ENCODE peak calls at places on chromosomes 6 and 20, in nine cellular contexts. One of them, this sample, is unnamed.

GRCh38 chr20:5509803-5510202 is 193.0 kb upstream of the PROKR2 start:
- DNase-seq in Caco-2: no peak
- DNase-seq in GM06990: no peak
- DNase-seq in CD8-positive, alpha-beta memory T cell: no peak
- DNase-seq in PC-9: no peak
- DNase-seq in adipocyte: no peak
- DNase-seq in A549: no peak
- DNase-seq in astrocyte of the spinal cord: no peak
- DNase-seq in CD8-positive, alpha-beta T cell: no peak
- DNase-seq in this sample: no peak

GRCh38 chr20:1331101-1331500 is 2.2 kb upstream of the SDCBP2 start:
- DNase-seq in Caco-2: no peak
- DNase-seq in GM06990: no peak
- DNase-seq in CD8-positive, alpha-beta memory T cell: no peak
- DNase-seq in PC-9: no peak
- DNase-seq in adipocyte: no peak
- DNase-seq in A549: no peak
- DNase-seq in astrocyte of the spinal cord: no peak
- DNase-seq in CD8-positive, alpha-beta T cell: no peak
- DNase-seq in this sample: no peak

GRCh38 chr6:16706029-16706428 is 55.2 kb downstream of the ATXN1 start:
- DNase-seq in Caco-2: no peak
- DNase-seq in GM06990: no peak
- DNase-seq in CD8-positive, alpha-beta memory T cell: no peak
- DNase-seq in PC-9: no peak
- DNase-seq in adipocyte: no peak
- DNase-seq in A549: no peak
- DNase-seq in astrocyte of the spinal cord: no peak
- DNase-seq in CD8-positive, alpha-beta T cell: no peak
- DNase-seq in this sample: no peak

GRCh38 chr6:41199427-41200246 is 1.3 kb downstream of the TREML2 start:
- DNase-seq in Caco-2: no peak
- DNase-seq in GM06990: peak
- DNase-seq in CD8-positive, alpha-beta memory T cell: no peak
- DNase-seq in PC-9: no peak
- DNase-seq in adipocyte: no peak
- DNase-seq in A549: no peak
- DNase-seq in astrocyte of the spinal cord: no peak
- DNase-seq in CD8-positive, alpha-beta T cell: no peak
- DNase-seq in this sample: no peak

GRCh38 chr6:13763740-13764381 is 50.5 kb downstream of the MCUR1 start:
- DNase-seq in Caco-2: no peak
- DNase-seq in GM06990: peak
- DNase-seq in CD8-positive, alpha-beta memory T cell: no peak
- DNase-seq in PC-9: no peak
- DNase-seq in adipocyte: no peak
- DNase-seq in A549: no peak
- DNase-seq in astrocyte of the spinal cord: no peak
- DNase-seq in CD8-positive, alpha-beta T cell: no peak
- DNase-seq in this sample: no peak

GRCh38 chr20:58403272-58403671 is 14.2 kb downstream of the VAPB start:
- DNase-seq in Caco-2: no peak
- DNase-seq in GM06990: no peak
- DNase-seq in CD8-positive, alpha-beta memory T cell: no peak
- DNase-seq in PC-9: no peak
- DNase-seq in adipocyte: no peak
- DNase-seq in A549: no peak
- DNase-seq in astrocyte of the spinal cord: no peak
- DNase-seq in CD8-positive, alpha-beta T cell: no peak
- DNase-seq in this sample: no peak

GRCh38 chr20:25254986-25255680 is 7.2 kb downstream of the PYGB start:
- DNase-seq in Caco-2: no peak
- DNase-seq in GM06990: no peak
- DNase-seq in CD8-positive, alpha-beta memory T cell: no peak
- DNase-seq in PC-9: peak
- DNase-seq in adipocyte: no peak
- DNase-seq in A549: no peak
- DNase-seq in astrocyte of the spinal cord: no peak
- DNase-seq in CD8-positive, alpha-beta T cell: no peak
- DNase-seq in this sample: no peak

GRCh38 chr20:16926626-16927025 is 178.5 kb downstream of the OTOR start:
- DNase-seq in Caco-2: no peak
- DNase-seq in GM06990: no peak
- DNase-seq in CD8-positive, alpha-beta memory T cell: no peak
- DNase-seq in PC-9: no peak
- DNase-seq in adipocyte: no peak
- DNase-seq in A549: no peak
- DNase-seq in astrocyte of the spinal cord: no peak
- DNase-seq in CD8-positive, alpha-beta T cell: no peak
- DNase-seq in this sample: no peak

GRCh38 chr20:9590189-9590588 is 75.8 kb downstream of the LAMP5 start:
- DNase-seq in Caco-2: no peak
- DNase-seq in GM06990: no peak
- DNase-seq in CD8-positive, alpha-beta memory T cell: no peak
- DNase-seq in PC-9: no peak
- DNase-seq in adipocyte: peak
- DNase-seq in A549: peak
- DNase-seq in astrocyte of the spinal cord: peak
- DNase-seq in CD8-positive, alpha-beta T cell: no peak
- DNase-seq in this sample: no peak

GRCh38 chr6:4446982-4447381 is 311.6 kb upstream of the ECI2 start:
- DNase-seq in Caco-2: no peak
- DNase-seq in GM06990: peak
- DNase-seq in CD8-positive, alpha-beta memory T cell: no peak
- DNase-seq in PC-9: no peak
- DNase-seq in adipocyte: no peak
- DNase-seq in A549: no peak
- DNase-seq in astrocyte of the spinal cord: peak
- DNase-seq in CD8-positive, alpha-beta T cell: no peak
- DNase-seq in this sample: no peak

GRCh38 chr6:24537771-24538385 is 43.1 kb downstream of the ALDH5A1 start:
- DNase-seq in Caco-2: no peak
- DNase-seq in GM06990: no peak
- DNase-seq in CD8-positive, alpha-beta memory T cell: no peak
- DNase-seq in PC-9: no peak
- DNase-seq in adipocyte: no peak
- DNase-seq in A549: no peak
- DNase-seq in astrocyte of the spinal cord: no peak
- DNase-seq in CD8-positive, alpha-beta T cell: no peak
- DNase-seq in this sample: no peak

GRCh38 chr6:34145161-34146020 is 496 bp downstream of the GRM4 start:
- DNase-seq in Caco-2: peak
- DNase-seq in GM06990: no peak
- DNase-seq in CD8-positive, alpha-beta memory T cell: peak
- DNase-seq in PC-9: peak
- DNase-seq in adipocyte: peak
- DNase-seq in A549: peak
- DNase-seq in astrocyte of the spinal cord: peak
- DNase-seq in CD8-positive, alpha-beta T cell: peak
- DNase-seq in this sample: no peak

GRCh38 chr6:154070657-154071056 is 31.6 kb downstream of the OPRM1 start:
- DNase-seq in Caco-2: no peak
- DNase-seq in GM06990: no peak
- DNase-seq in CD8-positive, alpha-beta memory T cell: no peak
- DNase-seq in PC-9: no peak
- DNase-seq in adipocyte: no peak
- DNase-seq in A549: no peak
- DNase-seq in astrocyte of the spinal cord: no peak
- DNase-seq in CD8-positive, alpha-beta T cell: no peak
- DNase-seq in this sample: no peak

GRCh38 chr20:22944062-22944461 is 91.0 kb upstream of the SSTR4 start:
- DNase-seq in Caco-2: no peak
- DNase-seq in GM06990: no peak
- DNase-seq in CD8-positive, alpha-beta memory T cell: no peak
- DNase-seq in PC-9: no peak
- DNase-seq in adipocyte: peak
- DNase-seq in A549: no peak
- DNase-seq in astrocyte of the spinal cord: no peak
- DNase-seq in CD8-positive, alpha-beta T cell: no peak
- DNase-seq in this sample: no peak

GRCh38 chr6:101912266-101912665 is 518.8 kb downstream of the GRIK2 start:
- DNase-seq in Caco-2: no peak
- DNase-seq in GM06990: no peak
- DNase-seq in CD8-positive, alpha-beta memory T cell: no peak
- DNase-seq in PC-9: no peak
- DNase-seq in adipocyte: no peak
- DNase-seq in A549: no peak
- DNase-seq in astrocyte of the spinal cord: no peak
- DNase-seq in CD8-positive, alpha-beta T cell: no peak
- DNase-seq in this sample: no peak

GRCh38 chr6:150001295-150001990 is 23.9 kb downstream of the RAET1L start:
- DNase-seq in Caco-2: no peak
- DNase-seq in GM06990: peak
- DNase-seq in CD8-positive, alpha-beta memory T cell: no peak
- DNase-seq in PC-9: no peak
- DNase-seq in adipocyte: no peak
- DNase-seq in A549: no peak
- DNase-seq in astrocyte of the spinal cord: no peak
- DNase-seq in CD8-positive, alpha-beta T cell: no peak
- DNase-seq in this sample: no peak

GRCh38 chr20:39596554-39596953 is 634.4 kb downstream of the DHX35 start:
- DNase-seq in Caco-2: no peak
- DNase-seq in GM06990: no peak
- DNase-seq in CD8-positive, alpha-beta memory T cell: no peak
- DNase-seq in PC-9: no peak
- DNase-seq in adipocyte: no peak
- DNase-seq in A549: no peak
- DNase-seq in astrocyte of the spinal cord: no peak
- DNase-seq in CD8-positive, alpha-beta T cell: no peak
- DNase-seq in this sample: no peak

GRCh38 chr6:80690611-80691090 is 584.2 kb downstream of the BCKDHB start:
- DNase-seq in Caco-2: no peak
- DNase-seq in GM06990: no peak
- DNase-seq in CD8-positive, alpha-beta memory T cell: no peak
- DNase-seq in PC-9: no peak
- DNase-seq in adipocyte: peak
- DNase-seq in A549: no peak
- DNase-seq in astrocyte of the spinal cord: peak
- DNase-seq in CD8-positive, alpha-beta T cell: no peak
- DNase-seq in this sample: no peak

GRCh38 chr20:32918296-32918695 is 59.6 kb downstream of the EFCAB8 start:
- DNase-seq in Caco-2: no peak
- DNase-seq in GM06990: no peak
- DNase-seq in CD8-positive, alpha-beta memory T cell: no peak
- DNase-seq in PC-9: no peak
- DNase-seq in adipocyte: no peak
- DNase-seq in A549: no peak
- DNase-seq in astrocyte of the spinal cord: no peak
- DNase-seq in CD8-positive, alpha-beta T cell: no peak
- DNase-seq in this sample: no peak

GRCh38 chr6:27547157-27548075 is 74.5 kb upstream of the ZNF184 start:
- DNase-seq in Caco-2: peak
- DNase-seq in GM06990: no peak
- DNase-seq in CD8-positive, alpha-beta memory T cell: no peak
- DNase-seq in PC-9: peak
- DNase-seq in adipocyte: peak
- DNase-seq in A549: peak
- DNase-seq in astrocyte of the spinal cord: peak
- DNase-seq in CD8-positive, alpha-beta T cell: no peak
- DNase-seq in this sample: no peak
- H3K4me3 ChIP-seq in Caco-2: peak
- H3K4me3 ChIP-seq in GM06990: peak
- H3K4me3 ChIP-seq in CD8-positive, alpha-beta memory T cell: no peak
- H3K4me3 ChIP-seq in PC-9: peak
- H3K4me3 ChIP-seq in adipocyte: peak
- H3K4me3 ChIP-seq in A549: peak
- H3K4me3 ChIP-seq in astrocyte of the spinal cord: peak
- H3K4me3 ChIP-seq in CD8-positive, alpha-beta T cell: no peak
- H3K4me3 ChIP-seq in this sample: no peak

DNA sequence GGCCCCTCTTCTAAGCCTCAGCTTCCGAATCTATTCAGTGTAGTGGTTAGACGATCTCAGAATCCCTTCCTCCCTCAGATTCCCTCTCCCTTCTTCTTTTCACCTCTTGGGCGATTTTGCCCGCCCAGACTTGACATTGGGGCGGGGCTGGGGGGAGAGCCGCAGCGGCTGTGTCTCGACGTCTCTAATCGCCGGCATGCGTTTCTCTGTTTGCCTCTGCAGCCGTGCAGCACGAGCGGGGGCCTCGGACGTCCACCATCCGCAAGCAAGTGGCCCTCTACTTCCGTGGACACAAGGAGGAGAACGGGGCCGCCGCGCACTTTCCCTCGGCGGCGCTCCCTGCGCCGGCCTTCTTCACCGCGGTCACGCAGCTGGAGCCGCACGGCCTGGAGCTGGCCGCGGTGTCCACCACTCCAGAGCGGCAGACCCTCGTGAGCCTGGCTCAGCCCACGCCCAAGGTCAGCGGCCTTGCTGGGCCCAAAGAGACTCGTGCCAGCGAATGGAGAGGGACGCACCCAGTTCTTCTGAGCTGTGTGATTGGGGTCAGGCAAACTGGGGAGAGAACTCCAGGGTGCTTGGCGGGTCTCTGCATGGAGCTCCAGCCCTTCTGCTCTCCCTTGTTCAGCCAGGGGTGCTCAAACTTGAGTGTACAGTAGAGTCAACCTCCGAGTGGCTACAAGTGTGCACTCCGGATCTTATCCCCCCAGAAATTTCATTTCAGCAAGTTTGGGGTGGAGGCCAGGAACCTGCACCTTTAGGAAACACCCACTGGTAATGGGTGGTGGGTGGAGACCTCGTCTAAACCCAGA is 10.7 kb downstream of the NR2E1 start:
- DNase-seq in Caco-2: no peak
- DNase-seq in GM06990: no peak
- DNase-seq in CD8-positive, alpha-beta memory T cell: no peak
- DNase-seq in PC-9: no peak
- DNase-seq in adipocyte: no peak
- DNase-seq in A549: no peak
- DNase-seq in astrocyte of the spinal cord: no peak
- DNase-seq in CD8-positive, alpha-beta T cell: no peak
- DNase-seq in this sample: no peak
- H3K4me3 ChIP-seq in Caco-2: peak
- H3K4me3 ChIP-seq in GM06990: no peak
- H3K4me3 ChIP-seq in CD8-positive, alpha-beta memory T cell: no peak
- H3K4me3 ChIP-seq in PC-9: no peak
- H3K4me3 ChIP-seq in adipocyte: no peak
- H3K4me3 ChIP-seq in A549: no peak
- H3K4me3 ChIP-seq in astrocyte of the spinal cord: no peak
- H3K4me3 ChIP-seq in CD8-positive, alpha-beta T cell: no peak
- H3K4me3 ChIP-seq in this sample: peak

GRCh38 chr20:11753155-11753554 is 164.5 kb upstream of the BTBD3 start:
- DNase-seq in Caco-2: no peak
- DNase-seq in GM06990: no peak
- DNase-seq in CD8-positive, alpha-beta memory T cell: no peak
- DNase-seq in PC-9: no peak
- DNase-seq in adipocyte: no peak
- DNase-seq in A549: no peak
- DNase-seq in astrocyte of the spinal cord: no peak
- DNase-seq in CD8-positive, alpha-beta T cell: no peak
- DNase-seq in this sample: no peak
- H3K4me3 ChIP-seq in Caco-2: no peak
- H3K4me3 ChIP-seq in GM06990: no peak
- H3K4me3 ChIP-seq in CD8-positive, alpha-beta memory T cell: no peak
- H3K4me3 ChIP-seq in PC-9: no peak
- H3K4me3 ChIP-seq in adipocyte: no peak
- H3K4me3 ChIP-seq in A549: no peak
- H3K4me3 ChIP-seq in astrocyte of the spinal cord: no peak
- H3K4me3 ChIP-seq in CD8-positive, alpha-beta T cell: no peak
- H3K4me3 ChIP-seq in this sample: no peak

GRCh38 chr6:108952776-108953486 is 104.7 kb downstream of the ARMC2 start:
- DNase-seq in Caco-2: no peak
- DNase-seq in GM06990: no peak
- DNase-seq in CD8-positive, alpha-beta memory T cell: no peak
- DNase-seq in PC-9: no peak
- DNase-seq in adipocyte: no peak
- DNase-seq in A549: no peak
- DNase-seq in astrocyte of the spinal cord: no peak
- DNase-seq in CD8-positive, alpha-beta T cell: no peak
- DNase-seq in this sample: no peak
- H3K4me3 ChIP-seq in Caco-2: no peak
- H3K4me3 ChIP-seq in GM06990: no peak
- H3K4me3 ChIP-seq in CD8-positive, alpha-beta memory T cell: no peak
- H3K4me3 ChIP-seq in PC-9: no peak
- H3K4me3 ChIP-seq in adipocyte: peak
- H3K4me3 ChIP-seq in A549: no peak
- H3K4me3 ChIP-seq in astrocyte of the spinal cord: no peak
- H3K4me3 ChIP-seq in CD8-positive, alpha-beta T cell: no peak
- H3K4me3 ChIP-seq in this sample: no peak